ENCODE peak calls at places on chromosomes 12 and 14, in eight cellular contexts. One of them, this sample, is unnamed.

GRCh38 chr12:20007331-20007730 is 361.0 kb upstream of the PDE3A start:
- DNase-seq in psoas muscle: no peak
- DNase-seq in H7: no peak
- DNase-seq in right atrium auricular region: no peak
- DNase-seq in mammary epithelial cell: no peak
- DNase-seq in tibial artery: no peak
- DNase-seq in CD4-positive, alpha-beta memory T cell: no peak
- DNase-seq in WERI-Rb-1: no peak
- DNase-seq in this sample: no peak

GRCh38 chr12:120012067-120012621 is 23.1 kb downstream of the BICDL1 start:
- DNase-seq in psoas muscle: no peak
- DNase-seq in H7: peak; percentile 45
- DNase-seq in right atrium auricular region: no peak
- DNase-seq in mammary epithelial cell: peak; percentile 34
- DNase-seq in tibial artery: no peak
- DNase-seq in CD4-positive, alpha-beta memory T cell: peak; percentile 99
- DNase-seq in WERI-Rb-1: no peak
- DNase-seq in this sample: no peak

GRCh38 chr12:124599074-124599999 is 31.9 kb upstream of the NCOR2 start:
- DNase-seq in psoas muscle: no peak
- DNase-seq in H7: no peak
- DNase-seq in right atrium auricular region: no peak
- DNase-seq in mammary epithelial cell: peak; percentile 71
- DNase-seq in tibial artery: no peak
- DNase-seq in CD4-positive, alpha-beta memory T cell: no peak
- DNase-seq in WERI-Rb-1: no peak
- DNase-seq in this sample: no peak

GRCh38 chr12:107328442-107329133 is 235.2 kb upstream of the CRY1 start:
- DNase-seq in psoas muscle: no peak
- DNase-seq in H7: no peak
- DNase-seq in right atrium auricular region: no peak
- DNase-seq in mammary epithelial cell: no peak
- DNase-seq in tibial artery: no peak
- DNase-seq in CD4-positive, alpha-beta memory T cell: no peak
- DNase-seq in WERI-Rb-1: peak; percentile 9
- DNase-seq in this sample: no peak

GRCh38 chr12:15851919-15852318 is 30.3 kb upstream of the STRAP start:
- DNase-seq in psoas muscle: no peak
- DNase-seq in H7: no peak
- DNase-seq in right atrium auricular region: no peak
- DNase-seq in mammary epithelial cell: peak; percentile 40
- DNase-seq in tibial artery: no peak
- DNase-seq in CD4-positive, alpha-beta memory T cell: no peak
- DNase-seq in WERI-Rb-1: no peak
- DNase-seq in this sample: no peak

GRCh38 chr12:131981388-131981787 is 31.6 kb downstream of the EP400 start:
- DNase-seq in psoas muscle: no peak
- DNase-seq in H7: no peak
- DNase-seq in right atrium auricular region: peak; percentile 36
- DNase-seq in mammary epithelial cell: no peak
- DNase-seq in tibial artery: no peak
- DNase-seq in CD4-positive, alpha-beta memory T cell: no peak
- DNase-seq in WERI-Rb-1: no peak
- DNase-seq in this sample: no peak

GRCh38 chr12:80356092-80356491 is 87.9 kb upstream of the PTPRQ start:
- DNase-seq in psoas muscle: no peak
- DNase-seq in H7: no peak
- DNase-seq in right atrium auricular region: no peak
- DNase-seq in mammary epithelial cell: no peak
- DNase-seq in tibial artery: no peak
- DNase-seq in CD4-positive, alpha-beta memory T cell: no peak
- DNase-seq in WERI-Rb-1: no peak
- DNase-seq in this sample: no peak

GRCh38 chr12:117034249-117034648 is 65.0 kb downstream of the TESC start:
- DNase-seq in psoas muscle: no peak
- DNase-seq in H7: no peak
- DNase-seq in right atrium auricular region: no peak
- DNase-seq in mammary epithelial cell: no peak
- DNase-seq in tibial artery: no peak
- DNase-seq in CD4-positive, alpha-beta memory T cell: no peak
- DNase-seq in WERI-Rb-1: peak; percentile 57
- DNase-seq in this sample: no peak

GRCh38 chr12:121515615-121516014 is 65.2 kb downstream of the KDM2B start:
- DNase-seq in psoas muscle: no peak
- DNase-seq in H7: peak; percentile 51
- DNase-seq in right atrium auricular region: no peak
- DNase-seq in mammary epithelial cell: no peak
- DNase-seq in tibial artery: no peak
- DNase-seq in CD4-positive, alpha-beta memory T cell: no peak
- DNase-seq in WERI-Rb-1: no peak
- DNase-seq in this sample: no peak

GRCh38 chr14:75554482-75554881 is 23.9 kb upstream of the FLVCR2 start:
- DNase-seq in psoas muscle: no peak
- DNase-seq in H7: no peak
- DNase-seq in right atrium auricular region: no peak
- DNase-seq in mammary epithelial cell: peak; percentile 74
- DNase-seq in tibial artery: no peak
- DNase-seq in CD4-positive, alpha-beta memory T cell: no peak
- DNase-seq in WERI-Rb-1: no peak
- DNase-seq in this sample: no peak

GRCh38 chr12:45049912-45050318 is 984 bp downstream of the DBX2 start:
- DNase-seq in psoas muscle: peak; percentile 47
- DNase-seq in H7: no peak
- DNase-seq in right atrium auricular region: no peak
- DNase-seq in mammary epithelial cell: no peak
- DNase-seq in tibial artery: no peak
- DNase-seq in CD4-positive, alpha-beta memory T cell: no peak
- DNase-seq in WERI-Rb-1: no peak
- DNase-seq in this sample: no peak

GRCh38 chr14:77043984-77044485 is 15.5 kb upstream of the IRF2BPL start:
- DNase-seq in psoas muscle: peak; percentile 57
- DNase-seq in H7: no peak
- DNase-seq in right atrium auricular region: no peak
- DNase-seq in mammary epithelial cell: no peak
- DNase-seq in tibial artery: no peak
- DNase-seq in CD4-positive, alpha-beta memory T cell: no peak
- DNase-seq in WERI-Rb-1: no peak
- DNase-seq in this sample: no peak

GRCh38 chr12:107891967-107892366 is 117.5 kb downstream of the ASCL4 start:
- DNase-seq in psoas muscle: no peak
- DNase-seq in H7: peak; percentile 44
- DNase-seq in right atrium auricular region: no peak
- DNase-seq in mammary epithelial cell: no peak
- DNase-seq in tibial artery: no peak
- DNase-seq in CD4-positive, alpha-beta memory T cell: no peak
- DNase-seq in WERI-Rb-1: peak; percentile 19
- DNase-seq in this sample: no peak

GRCh38 chr12:49972122-49972521 is 625 bp upstream of the AQP6 start:
- DNase-seq in psoas muscle: no peak
- DNase-seq in H7: peak; percentile 31
- DNase-seq in right atrium auricular region: no peak
- DNase-seq in mammary epithelial cell: no peak
- DNase-seq in tibial artery: no peak
- DNase-seq in CD4-positive, alpha-beta memory T cell: no peak
- DNase-seq in WERI-Rb-1: no peak
- DNase-seq in this sample: no peak

GRCh38 chr12:47900480-47901129 is 4.2 kb downstream of the VDR start:
- DNase-seq in psoas muscle: no peak
- DNase-seq in H7: peak; percentile 46
- DNase-seq in right atrium auricular region: no peak
- DNase-seq in mammary epithelial cell: peak; percentile 91
- DNase-seq in tibial artery: no peak
- DNase-seq in CD4-positive, alpha-beta memory T cell: no peak
- DNase-seq in WERI-Rb-1: peak; percentile 28
- DNase-seq in this sample: no peak

GRCh38 chr12:2791086-2791485 is 3.7 kb upstream of the FKBP4 start:
- DNase-seq in psoas muscle: no peak
- DNase-seq in H7: no peak
- DNase-seq in right atrium auricular region: no peak
- DNase-seq in mammary epithelial cell: no peak
- DNase-seq in tibial artery: no peak
- DNase-seq in CD4-positive, alpha-beta memory T cell: no peak
- DNase-seq in WERI-Rb-1: no peak
- DNase-seq in this sample: no peak

GRCh38 chr12:92156139-92156538 is 10.5 kb upstream of the BTG1 start:
- DNase-seq in psoas muscle: no peak
- DNase-seq in H7: no peak
- DNase-seq in right atrium auricular region: no peak
- DNase-seq in mammary epithelial cell: no peak
- DNase-seq in tibial artery: no peak
- DNase-seq in CD4-positive, alpha-beta memory T cell: no peak
- DNase-seq in WERI-Rb-1: no peak
- DNase-seq in this sample: no peak

GRCh38 chr14:70858641-70859040 is 48.6 kb upstream of the PCNX1 start:
- DNase-seq in psoas muscle: no peak
- DNase-seq in H7: no peak
- DNase-seq in right atrium auricular region: no peak
- DNase-seq in mammary epithelial cell: no peak
- DNase-seq in tibial artery: no peak
- DNase-seq in CD4-positive, alpha-beta memory T cell: no peak
- DNase-seq in WERI-Rb-1: peak; percentile 21
- DNase-seq in this sample: no peak

GRCh38 chr14:70855486-70855885 is 46.2 kb upstream of the MAP3K9 start:
- DNase-seq in psoas muscle: no peak
- DNase-seq in H7: no peak
- DNase-seq in right atrium auricular region: no peak
- DNase-seq in mammary epithelial cell: no peak
- DNase-seq in tibial artery: no peak
- DNase-seq in CD4-positive, alpha-beta memory T cell: no peak
- DNase-seq in WERI-Rb-1: no peak
- DNase-seq in this sample: no peak

GRCh38 chr14:70857499-70857895 is 48.2 kb upstream of the MAP3K9 start:
- DNase-seq in psoas muscle: no peak
- DNase-seq in H7: no peak
- DNase-seq in right atrium auricular region: no peak
- DNase-seq in mammary epithelial cell: no peak
- DNase-seq in tibial artery: no peak
- DNase-seq in CD4-positive, alpha-beta memory T cell: no peak
- DNase-seq in WERI-Rb-1: no peak
- DNase-seq in this sample: no peak

GRCh38 chr14:70856851-70857498 is 47.7 kb upstream of the MAP3K9 start:
- DNase-seq in psoas muscle: no peak
- DNase-seq in H7: no peak
- DNase-seq in right atrium auricular region: no peak
- DNase-seq in mammary epithelial cell: peak; percentile 92
- DNase-seq in tibial artery: no peak
- DNase-seq in CD4-positive, alpha-beta memory T cell: no peak
- DNase-seq in WERI-Rb-1: no peak
- DNase-seq in this sample: peak; percentile 27
- H3K36me3 ChIP-seq in psoas muscle: no peaks in the 10 kb centered on the region
- H3K36me3 ChIP-seq in H7: no peaks in the 10 kb centered on the region
- H3K36me3 ChIP-seq in right atrium auricular region: no peaks in the 10 kb centered on the region
- H3K36me3 ChIP-seq in mammary epithelial cell: no peaks in the 10 kb centered on the region
- H3K36me3 ChIP-seq in tibial artery: no peaks in the 10 kb centered on the region
- H3K36me3 ChIP-seq in CD4-positive, alpha-beta memory T cell: no peaks in the 10 kb centered on the region
- H3K36me3 ChIP-seq in WERI-Rb-1: no peaks in the 10 kb centered on the region
- H3K36me3 ChIP-seq in this sample: no peaks in the 10 kb centered on the region

GRCh38 chr14:101224356-101225115 is 321.0 kb upstream of the RTL1 start:
- DNase-seq in psoas muscle: peak; percentile 42
- DNase-seq in H7: peak; percentile 43
- DNase-seq in right atrium auricular region: peak; percentile 44
- DNase-seq in mammary epithelial cell: no peak
- DNase-seq in tibial artery: no peak
- DNase-seq in CD4-positive, alpha-beta memory T cell: no peak
- DNase-seq in WERI-Rb-1: no peak
- DNase-seq in this sample: no peak
- H3K36me3 ChIP-seq in psoas muscle: no peaks in the 10 kb centered on the region
- H3K36me3 ChIP-seq in H7: no peaks in the 10 kb centered on the region
- H3K36me3 ChIP-seq in right atrium auricular region: no peaks in the 10 kb centered on the region
- H3K36me3 ChIP-seq in mammary epithelial cell: no peaks in the 10 kb centered on the region
- H3K36me3 ChIP-seq in tibial artery: no peaks in the 10 kb centered on the region
- H3K36me3 ChIP-seq in CD4-positive, alpha-beta memory T cell: no peaks in the 10 kb centered on the region
- H3K36me3 ChIP-seq in WERI-Rb-1: no peaks in the 10 kb centered on the region
- H3K36me3 ChIP-seq in this sample: no peaks in the 10 kb centered on the region

GRCh38 chr12:110330124-110330523 is 49.1 kb downstream of the ATP2A2 start:
- DNase-seq in psoas muscle: no peak
- DNase-seq in H7: no peak
- DNase-seq in right atrium auricular region: no peak
- DNase-seq in mammary epithelial cell: no peak
- DNase-seq in tibial artery: no peak
- DNase-seq in CD4-positive, alpha-beta memory T cell: no peak
- DNase-seq in WERI-Rb-1: no peak
- DNase-seq in this sample: no peak
- H3K36me3 ChIP-seq in psoas muscle: peaks cover 99% of the 10 kb centered on the region
- H3K36me3 ChIP-seq in H7: peaks cover 47% of the 10 kb centered on the region
- H3K36me3 ChIP-seq in right atrium auricular region: peaks cover 100% of the 10 kb centered on the region
- H3K36me3 ChIP-seq in mammary epithelial cell: peaks cover 58% of the 10 kb centered on the region
- H3K36me3 ChIP-seq in tibial artery: peaks cover 94% of the 10 kb centered on the region
- H3K36me3 ChIP-seq in CD4-positive, alpha-beta memory T cell: peaks cover 62% of the 10 kb centered on the region
- H3K36me3 ChIP-seq in WERI-Rb-1: peaks cover 97% of the 10 kb centered on the region
- H3K36me3 ChIP-seq in this sample: peaks cover 94% of the 10 kb centered on the region

GRCh38 chr12:128811806-128812205 is 12.0 kb downstream of the SLC15A4 start:
- DNase-seq in psoas muscle: no peak
- DNase-seq in H7: no peak
- DNase-seq in right atrium auricular region: no peak
- DNase-seq in mammary epithelial cell: no peak
- DNase-seq in tibial artery: no peak
- DNase-seq in CD4-positive, alpha-beta memory T cell: no peak
- DNase-seq in WERI-Rb-1: no peak
- DNase-seq in this sample: no peak
- H3K36me3 ChIP-seq in psoas muscle: peaks cover 32% of the 10 kb centered on the region
- H3K36me3 ChIP-seq in H7: peaks cover 16% of the 10 kb centered on the region
- H3K36me3 ChIP-seq in right atrium auricular region: peaks cover 30% of the 10 kb centered on the region
- H3K36me3 ChIP-seq in mammary epithelial cell: peaks cover 25% of the 10 kb centered on the region
- H3K36me3 ChIP-seq in tibial artery: peaks cover 40% of the 10 kb centered on the region
- H3K36me3 ChIP-seq in CD4-positive, alpha-beta memory T cell: peaks cover 16% of the 10 kb centered on the region
- H3K36me3 ChIP-seq in WERI-Rb-1: peaks cover 41% of the 10 kb centered on the region
- H3K36me3 ChIP-seq in this sample: peaks cover 60% of the 10 kb centered on the region

DNA sequence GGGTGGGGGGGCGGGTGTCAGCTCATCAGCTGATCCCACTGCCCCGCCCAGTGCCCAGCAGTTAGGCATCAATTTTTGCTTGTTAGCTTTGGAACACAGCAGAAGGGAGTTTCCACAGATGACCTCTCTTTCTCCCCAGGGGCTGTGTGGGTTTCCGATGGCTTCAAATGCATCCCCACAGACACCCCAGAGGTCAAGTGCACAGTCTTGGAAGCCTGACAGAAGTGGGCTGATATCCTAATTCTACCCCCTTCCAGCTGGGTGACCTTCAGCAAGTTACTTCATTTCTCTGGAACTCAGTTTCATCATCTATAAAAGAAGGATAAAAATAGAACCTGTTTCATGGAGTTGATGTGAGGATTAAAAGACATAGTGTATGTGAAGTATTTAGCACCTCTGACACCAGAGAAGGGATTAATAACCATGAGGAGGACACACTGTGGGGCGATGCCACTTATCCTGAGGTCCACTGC is 22.0 kb downstream of the TTC9 start:
- DNase-seq in psoas muscle: no peak
- DNase-seq in H7: no peak
- DNase-seq in right atrium auricular region: no peak
- DNase-seq in mammary epithelial cell: no peak
- DNase-seq in tibial artery: no peak
- DNase-seq in CD4-positive, alpha-beta memory T cell: no peak
- DNase-seq in WERI-Rb-1: no peak
- DNase-seq in this sample: peak; percentile 8
- H3K36me3 ChIP-seq in psoas muscle: no peaks in the 10 kb centered on the region
- H3K36me3 ChIP-seq in H7: peaks cover 5% of the 10 kb centered on the region
- H3K36me3 ChIP-seq in right atrium auricular region: no peaks in the 10 kb centered on the region
- H3K36me3 ChIP-seq in mammary epithelial cell: no peaks in the 10 kb centered on the region
- H3K36me3 ChIP-seq in tibial artery: no peaks in the 10 kb centered on the region
- H3K36me3 ChIP-seq in CD4-positive, alpha-beta memory T cell: no peaks in the 10 kb centered on the region
- H3K36me3 ChIP-seq in WERI-Rb-1: peaks cover 11% of the 10 kb centered on the region
- H3K36me3 ChIP-seq in this sample: no peaks in the 10 kb centered on the region

This sample was measured in MG63.